ENCODE peak calls at places on chromosomes 2 and 18, in four cellular contexts. U, C, S and O are unnamed samples.

GRCh38 chr2:227597993-227598392 is 700 bp upstream of the SCYGR2 start:
- DNase-seq in C (no peak), U (no peak), S (no peak), O (no peak)

GRCh38 chr2:96100893-96101304 is 15.5 kb downstream of the ADRA2B start:
- DNase-seq in S (no peak), C (no peak), U (no peak), O (peak)

GRCh38 chr2:98020992-98021713 is 25.4 kb upstream of the TMEM131 start:
- DNase-seq in U (no peak), S (no peak), C (no peak), O (peak)

GRCh38 chr2:156728328-156728727 is 292.1 kb downstream of the GPD2 start:
- DNase-seq in C (no peak), S (no peak), U (no peak), O (no peak)

GRCh38 chr2:172173307-172173706 is 70.6 kb upstream of the DLX2 start:
- DNase-seq in U (no peak), C (no peak), S (no peak), O (no peak)

GRCh38 chr2:237449193-237449797 is 35.3 kb upstream of the COL6A3 start:
- DNase-seq in U (no peak), C (no peak), S (no peak), O (peak)

GRCh38 chr2:95058466-95058988 is 33.0 kb downstream of the MAL start:
- DNase-seq in S (no peak), U (no peak), C (no peak), O (peak)

GRCh38 chr2:165293439-165294420 is 54.5 kb downstream of the SCN2A start:
- DNase-seq in U (peak), S (peak), C (peak), O (no peak)

GRCh38 chr2:152623076-152623740 is 94.1 kb downstream of the PRPF40A start:
- DNase-seq in S (no peak), U (no peak), C (no peak), O (peak)

GRCh38 chr18:55912071-55912470 is 324.1 kb upstream of the TCF4 start:
- DNase-seq in U (no peak), S (no peak), C (no peak), O (no peak)

GRCh38 chr2:148794558-148794957 is 80.5 kb upstream of the KIF5C start:
- DNase-seq in U (no peak), S (no peak), C (no peak), O (no peak)

GRCh38 chr2:28736034-28736433 is 15.6 kb upstream of the PPP1CB start:
- DNase-seq in U (peak), S (no peak), C (no peak), O (peak)

GRCh38 chr18:13240060-13240725 is 21.6 kb downstream of the LDLRAD4 start:
- DNase-seq in S (no peak), C (no peak), U (no peak), O (no peak)

GRCh38 chr2:174663572-174663971 is 66.0 kb upstream of the WIPF1 start:
- DNase-seq in U (no peak), C (peak), S (no peak), O (no peak)

GRCh38 chr18:45588831-45589558 is 26.3 kb upstream of the SLC14A2 start:
- DNase-seq in C (no peak), U (no peak), S (no peak), O (no peak)

GRCh38 chr2:169119117-169119770 is 49.9 kb downstream of the DHRS9 start:
- DNase-seq in C (no peak), U (no peak), S (no peak), O (no peak)

GRCh38 chr2:86703704-86704370 is 16.3 kb upstream of the RMND5A start:
- DNase-seq in U (peak), C (no peak), S (no peak), O (peak)

GRCh38 chr2:3512086-3512485 is 7.2 kb downstream of the ADI1 start:
- DNase-seq in C (no peak), U (no peak), S (no peak), O (no peak)

GRCh38 chr2:19863303-19864041 is 38.3 kb downstream of the TTC32 start:
- DNase-seq in S (peak), C (peak), U (peak), O (peak)